ENCODE peak calls at places on chromosome 1, in seven cellular contexts. One of them, this sample, is unnamed.

GRCh38 chr1:51330331-51331201 is at the start of gene TTC39A:
- DNase-seq in type B pancreatic cell: no peak
- DNase-seq in CD4-positive, alpha-beta T cell: no peak
- DNase-seq in IMR-90: no peak
- DNase-seq in cardiac fibroblast: no peak
- DNase-seq in mammary epithelial cell: no peak
- DNase-seq in A549: no peak
- DNase-seq in this sample: no peak

GRCh38 chr1:27563407-27564263 is 40.3 kb downstream of the AHDC1 start:
- DNase-seq in type B pancreatic cell: no peak
- DNase-seq in CD4-positive, alpha-beta T cell: no peak
- DNase-seq in IMR-90: peak
- DNase-seq in cardiac fibroblast: peak
- DNase-seq in mammary epithelial cell: no peak
- DNase-seq in A549: peak
- DNase-seq in this sample: no peak

GRCh38 chr1:153550398-153550758 is 1.3 kb upstream of the S100A3 start:
- DNase-seq in type B pancreatic cell: no peak
- DNase-seq in CD4-positive, alpha-beta T cell: no peak
- DNase-seq in IMR-90: no peak
- DNase-seq in cardiac fibroblast: no peak
- DNase-seq in mammary epithelial cell: no peak
- DNase-seq in A549: no peak
- DNase-seq in this sample: no peak

GRCh38 chr1:156004843-156005593 is 15.7 kb downstream of the SSR2 start:
- DNase-seq in type B pancreatic cell: no peak
- DNase-seq in CD4-positive, alpha-beta T cell: no peak
- DNase-seq in IMR-90: no peak
- DNase-seq in cardiac fibroblast: no peak
- DNase-seq in mammary epithelial cell: no peak
- DNase-seq in A549: no peak
- DNase-seq in this sample: peak

GRCh38 chr1:93672069-93672468 is 9.6 kb downstream of the BCAR3 start:
- DNase-seq in type B pancreatic cell: no peak
- DNase-seq in CD4-positive, alpha-beta T cell: no peak
- DNase-seq in IMR-90: peak
- DNase-seq in cardiac fibroblast: peak
- DNase-seq in mammary epithelial cell: peak
- DNase-seq in A549: peak
- DNase-seq in this sample: no peak

GRCh38 chr1:143584508-143584907 is 387.3 kb downstream of the FAM72C start:
- DNase-seq in type B pancreatic cell: no peak
- DNase-seq in CD4-positive, alpha-beta T cell: no peak
- DNase-seq in IMR-90: no peak
- DNase-seq in cardiac fibroblast: no peak
- DNase-seq in mammary epithelial cell: no peak
- DNase-seq in A549: no peak
- DNase-seq in this sample: no peak

GRCh38 chr1:43831866-43832654 is 101.5 kb upstream of the ARTN start:
- DNase-seq in type B pancreatic cell: no peak
- DNase-seq in CD4-positive, alpha-beta T cell: no peak
- DNase-seq in IMR-90: no peak
- DNase-seq in cardiac fibroblast: no peak
- DNase-seq in mammary epithelial cell: no peak
- DNase-seq in A549: no peak
- DNase-seq in this sample: peak

GRCh38 chr1:178161516-178161915 is 67.6 kb downstream of the RASAL2 start:
- DNase-seq in type B pancreatic cell: no peak
- DNase-seq in CD4-positive, alpha-beta T cell: no peak
- DNase-seq in IMR-90: no peak
- DNase-seq in cardiac fibroblast: peak
- DNase-seq in mammary epithelial cell: no peak
- DNase-seq in A549: no peak
- DNase-seq in this sample: no peak

GRCh38 chr1:186152227-186152944 is 222.7 kb downstream of the TPR start:
- DNase-seq in type B pancreatic cell: no peak
- DNase-seq in CD4-positive, alpha-beta T cell: no peak
- DNase-seq in IMR-90: peak
- DNase-seq in cardiac fibroblast: peak
- DNase-seq in mammary epithelial cell: peak
- DNase-seq in A549: peak
- DNase-seq in this sample: no peak

GRCh38 chr1:921011-921837 is 2.5 kb upstream of the SAMD11 start:
- DNase-seq in type B pancreatic cell: no peak
- DNase-seq in CD4-positive, alpha-beta T cell: no peak
- DNase-seq in IMR-90: peak
- DNase-seq in cardiac fibroblast: peak
- DNase-seq in mammary epithelial cell: peak
- DNase-seq in A549: peak
- DNase-seq in this sample: no peak

GRCh38 chr1:203422656-203423055 is 53.0 kb upstream of the PRELP start:
- DNase-seq in type B pancreatic cell: no peak
- DNase-seq in CD4-positive, alpha-beta T cell: no peak
- DNase-seq in IMR-90: no peak
- DNase-seq in cardiac fibroblast: no peak
- DNase-seq in mammary epithelial cell: peak
- DNase-seq in A549: no peak
- DNase-seq in this sample: no peak

GRCh38 chr1:178706467-178706866 is 18.6 kb upstream of the RALGPS2 start:
- DNase-seq in type B pancreatic cell: no peak
- DNase-seq in CD4-positive, alpha-beta T cell: no peak
- DNase-seq in IMR-90: peak
- DNase-seq in cardiac fibroblast: peak
- DNase-seq in mammary epithelial cell: peak
- DNase-seq in A549: no peak
- DNase-seq in this sample: no peak

GRCh38 chr1:246728311-246728710 is 4.1 kb downstream of the SCCPDH start:
- DNase-seq in type B pancreatic cell: no peak
- DNase-seq in CD4-positive, alpha-beta T cell: no peak
- DNase-seq in IMR-90: peak
- DNase-seq in cardiac fibroblast: peak
- DNase-seq in mammary epithelial cell: peak
- DNase-seq in A549: no peak
- DNase-seq in this sample: no peak

GRCh38 chr1:31715097-31715872 is 11.5 kb upstream of the COL16A1 start:
- DNase-seq in type B pancreatic cell: peak
- DNase-seq in CD4-positive, alpha-beta T cell: no peak
- DNase-seq in IMR-90: peak
- DNase-seq in cardiac fibroblast: peak
- DNase-seq in mammary epithelial cell: no peak
- DNase-seq in A549: peak
- DNase-seq in this sample: peak

GRCh38 chr1:31718519-31718918 is 14.7 kb upstream of the COL16A1 start:
- DNase-seq in type B pancreatic cell: no peak
- DNase-seq in CD4-positive, alpha-beta T cell: no peak
- DNase-seq in IMR-90: no peak
- DNase-seq in cardiac fibroblast: no peak
- DNase-seq in mammary epithelial cell: no peak
- DNase-seq in A549: no peak
- DNase-seq in this sample: no peak

GRCh38 chr1:31714442-31715096 is 10.8 kb upstream of the COL16A1 start:
- DNase-seq in type B pancreatic cell: no peak
- DNase-seq in CD4-positive, alpha-beta T cell: no peak
- DNase-seq in IMR-90: peak
- DNase-seq in cardiac fibroblast: peak
- DNase-seq in mammary epithelial cell: no peak
- DNase-seq in A549: peak
- DNase-seq in this sample: peak

GRCh38 chr1:31717341-31717740 is 13.5 kb upstream of the COL16A1 start:
- DNase-seq in type B pancreatic cell: no peak
- DNase-seq in CD4-positive, alpha-beta T cell: no peak
- DNase-seq in IMR-90: peak
- DNase-seq in cardiac fibroblast: peak
- DNase-seq in mammary epithelial cell: peak
- DNase-seq in A549: no peak
- DNase-seq in this sample: no peak

GRCh38 chr1:31715873-31716220 is 12.0 kb upstream of the COL16A1 start:
- DNase-seq in type B pancreatic cell: no peak
- DNase-seq in CD4-positive, alpha-beta T cell: no peak
- DNase-seq in IMR-90: no peak
- DNase-seq in cardiac fibroblast: no peak
- DNase-seq in mammary epithelial cell: no peak
- DNase-seq in A549: no peak
- DNase-seq in this sample: no peak
- TF ChIP-seq CTCF in type B pancreatic cell: peak
- TF ChIP-seq CTCF in CD4-positive, alpha-beta T cell: no peak
- TF ChIP-seq CTCF in IMR-90: no peak
- TF ChIP-seq CTCF in cardiac fibroblast: no peak
- TF ChIP-seq CTCF in mammary epithelial cell: no peak
- TF ChIP-seq CTCF in A549: no peak
- TF ChIP-seq CTCF in this sample: no peak

GRCh38 chr1:10459185-10459584 is 9.4 kb downstream of the CORT start:
- DNase-seq in type B pancreatic cell: no peak
- DNase-seq in CD4-positive, alpha-beta T cell: no peak
- DNase-seq in IMR-90: peak
- DNase-seq in cardiac fibroblast: peak
- DNase-seq in mammary epithelial cell: peak
- DNase-seq in A549: peak
- DNase-seq in this sample: no peak

GRCh38 chr1:10451286-10451685 is 1.5 kb downstream of the CORT start:
- DNase-seq in type B pancreatic cell: no peak
- DNase-seq in CD4-positive, alpha-beta T cell: no peak
- DNase-seq in IMR-90: peak
- DNase-seq in cardiac fibroblast: peak
- DNase-seq in mammary epithelial cell: no peak
- DNase-seq in A549: no peak
- DNase-seq in this sample: no peak

GRCh38 chr1:10456661-10457060 is 6.8 kb downstream of the CORT start:
- DNase-seq in type B pancreatic cell: no peak
- DNase-seq in CD4-positive, alpha-beta T cell: no peak
- DNase-seq in IMR-90: no peak
- DNase-seq in cardiac fibroblast: no peak
- DNase-seq in mammary epithelial cell: peak
- DNase-seq in A549: no peak
- DNase-seq in this sample: no peak

GRCh38 chr1:10457910-10458309 is 8.1 kb downstream of the CORT start:
- DNase-seq in type B pancreatic cell: no peak
- DNase-seq in CD4-positive, alpha-beta T cell: no peak
- DNase-seq in IMR-90: no peak
- DNase-seq in cardiac fibroblast: no peak
- DNase-seq in mammary epithelial cell: no peak
- DNase-seq in A549: no peak
- DNase-seq in this sample: no peak

GRCh38 chr1:10456079-10456478 is 6.2 kb downstream of the CORT start:
- DNase-seq in type B pancreatic cell: no peak
- DNase-seq in CD4-positive, alpha-beta T cell: no peak
- DNase-seq in IMR-90: no peak
- DNase-seq in cardiac fibroblast: no peak
- DNase-seq in mammary epithelial cell: no peak
- DNase-seq in A549: no peak
- DNase-seq in this sample: no peak
- TF ChIP-seq CTCF in type B pancreatic cell: no peak
- TF ChIP-seq CTCF in CD4-positive, alpha-beta T cell: no peak
- TF ChIP-seq CTCF in IMR-90: no peak
- TF ChIP-seq CTCF in cardiac fibroblast: no peak
- TF ChIP-seq CTCF in mammary epithelial cell: no peak
- TF ChIP-seq CTCF in A549: no peak
- TF ChIP-seq CTCF in this sample: no peak

DNA sequence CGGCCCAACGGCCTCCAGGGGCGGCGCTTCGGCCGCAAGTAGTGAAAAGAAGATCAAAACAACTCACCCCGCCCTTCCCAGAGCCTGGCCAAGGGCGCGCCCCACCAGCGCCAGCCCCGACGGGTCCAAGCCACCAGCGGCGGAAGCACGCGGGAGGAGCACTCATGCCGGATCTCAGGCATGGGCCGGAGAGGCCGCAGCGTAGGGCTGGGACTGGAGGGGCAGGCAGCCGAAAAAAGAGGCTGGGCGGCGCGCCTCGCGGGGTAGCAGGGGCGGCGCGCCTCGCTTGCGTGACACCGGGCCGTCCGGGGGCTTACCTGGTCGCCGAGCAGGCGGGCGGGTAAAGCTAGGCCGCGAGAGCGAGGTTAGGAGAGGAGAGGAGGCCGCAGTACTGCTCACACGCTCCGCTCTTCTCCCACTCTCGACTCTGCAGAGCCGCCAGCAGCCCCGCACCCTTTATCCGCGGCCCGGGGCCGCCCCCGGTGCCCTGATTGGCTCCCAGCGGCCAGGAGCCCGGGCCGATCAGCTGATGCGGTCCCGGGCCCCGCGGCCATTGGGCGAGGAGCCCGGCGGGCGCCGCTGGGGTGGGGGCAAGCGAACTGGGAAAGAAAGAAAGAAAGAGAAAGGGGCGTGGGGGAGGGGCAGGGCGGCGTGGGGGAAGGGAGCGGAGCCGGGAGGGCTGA is at the start of gene GLUL:
- DNase-seq in type B pancreatic cell: peak
- DNase-seq in CD4-positive, alpha-beta T cell: peak
- DNase-seq in IMR-90: peak
- DNase-seq in cardiac fibroblast: peak
- DNase-seq in mammary epithelial cell: peak
- DNase-seq in A549: peak
- DNase-seq in this sample: peak
- TF ChIP-seq CTCF in type B pancreatic cell: peak
- TF ChIP-seq CTCF in CD4-positive, alpha-beta T cell: no peak
- TF ChIP-seq CTCF in IMR-90: no peak
- TF ChIP-seq CTCF in cardiac fibroblast: peak
- TF ChIP-seq CTCF in mammary epithelial cell: no peak
- TF ChIP-seq CTCF in A549: no peak
- TF ChIP-seq CTCF in this sample: no peak

GRCh38 chr1:173407846-173408245 is 69.3 kb upstream of the PRDX6 start:
- DNase-seq in type B pancreatic cell: no peak
- DNase-seq in CD4-positive, alpha-beta T cell: no peak
- DNase-seq in IMR-90: no peak
- DNase-seq in cardiac fibroblast: no peak
- DNase-seq in mammary epithelial cell: no peak
- DNase-seq in A549: no peak
- DNase-seq in this sample: no peak

GRCh38 chr1:173409613-173410012 is 67.5 kb upstream of the PRDX6 start:
- DNase-seq in type B pancreatic cell: no peak
- DNase-seq in CD4-positive, alpha-beta T cell: no peak
- DNase-seq in IMR-90: peak
- DNase-seq in cardiac fibroblast: peak
- DNase-seq in mammary epithelial cell: peak
- DNase-seq in A549: no peak
- DNase-seq in this sample: no peak

GRCh38 chr1:173410794-173411236 is 66.3 kb upstream of the PRDX6 start:
- DNase-seq in type B pancreatic cell: no peak
- DNase-seq in CD4-positive, alpha-beta T cell: no peak
- DNase-seq in IMR-90: no peak
- DNase-seq in cardiac fibroblast: no peak
- DNase-seq in mammary epithelial cell: no peak
- DNase-seq in A549: no peak
- DNase-seq in this sample: peak

GRCh38 chr1:173410133-173410793 is 66.9 kb upstream of the PRDX6 start:
- DNase-seq in type B pancreatic cell: no peak
- DNase-seq in CD4-positive, alpha-beta T cell: no peak
- DNase-seq in IMR-90: peak
- DNase-seq in cardiac fibroblast: peak
- DNase-seq in mammary epithelial cell: no peak
- DNase-seq in A549: no peak
- DNase-seq in this sample: peak

DNA sequence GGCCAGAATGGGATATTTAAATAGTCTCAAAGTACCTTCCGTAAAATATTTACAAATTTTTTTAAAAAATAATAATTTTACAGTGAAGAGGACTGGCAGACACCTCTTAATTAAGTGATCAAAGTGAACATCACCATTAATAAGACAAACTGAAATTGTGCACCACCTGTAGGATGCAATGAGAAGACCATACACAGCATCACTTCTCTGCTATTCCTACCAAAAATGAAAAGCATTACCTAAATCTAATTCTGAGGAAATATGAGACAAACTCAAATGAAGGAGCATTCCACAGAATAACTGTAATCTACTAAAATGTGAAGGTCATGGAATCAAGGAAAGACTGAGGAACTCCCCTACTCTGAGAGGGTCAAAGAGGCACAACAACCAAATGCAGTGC is 68.2 kb upstream of the PRDX6 start:
- DNase-seq in type B pancreatic cell: no peak
- DNase-seq in CD4-positive, alpha-beta T cell: no peak
- DNase-seq in IMR-90: no peak
- DNase-seq in cardiac fibroblast: no peak
- DNase-seq in mammary epithelial cell: no peak
- DNase-seq in A549: no peak
- DNase-seq in this sample: no peak
- TF ChIP-seq CTCF in type B pancreatic cell: no peak
- TF ChIP-seq CTCF in CD4-positive, alpha-beta T cell: no peak
- TF ChIP-seq CTCF in IMR-90: no peak
- TF ChIP-seq CTCF in cardiac fibroblast: no peak
- TF ChIP-seq CTCF in mammary epithelial cell: no peak
- TF ChIP-seq CTCF in A549: no peak
- TF ChIP-seq CTCF in this sample: peak

This sample was measured in activated CD8-positive, alpha-beta T cell treated with anti-CD3 and anti-CD28 coated beads for 36 hours.